ENCODE peak calls at places on chromosomes 16 and 17, in eight cellular contexts. D is stimulated activated CD8-positive, alpha-beta memory T cell treated with anti-CD3 and anti-CD28 coated beads, Interleukin-4, amount 100 ng/mL, for 4 hours; A is islet precursor cell; K is GM13976; Q is AG04450; N is stimulated activated CD4-positive, alpha-beta T cell treated with anti-CD3 and anti-CD28 coated beads, Interleukin-4, amount 100 ng/mL, for 4 hours; B is Right ventricle myocardium inferior; G is iris pigment epithelial cell. R is an unnamed sample.

GRCh38 chr16:85781685-85782370 is 17.5 kb downstream of the EMC8 start:
- DNase-seq in A (no peak), Q (no peak), B (peak; percentile 74), N (no peak), D (no peak), G (peak; percentile 31), K (no peak), R (no peak)

GRCh38 chr16:10256855-10257641 is 74.8 kb upstream of the GRIN2A start:
- DNase-seq in A (peak; percentile 60), B (no peak), K (peak; percentile 82), N (peak; percentile 5), D (peak; percentile 24), G (peak; percentile 18), Q (no peak), R (no peak)

GRCh38 chr17:62626719-62627218 is 701 bp upstream of the MRC2 start:
- DNase-seq in D (no peak), Q (peak; percentile 61), B (no peak), A (no peak), G (peak; percentile 90), K (no peak), N (no peak), R (no peak)

GRCh38 chr17:58165981-58166380 is 801 bp upstream of the OR4D2 start:
- DNase-seq in Q (no peak), G (no peak), B (no peak), K (no peak), N (no peak), A (peak; percentile 36), D (no peak), R (no peak)

GRCh38 chr17:56203430-56203829 is 50.2 kb downstream of the ANKFN1 start:
- DNase-seq in B (no peak), D (no peak), A (no peak), N (no peak), K (no peak), Q (no peak), G (no peak), R (no peak)

GRCh38 chr17:7988750-7989178 is 13.7 kb upstream of the GUCY2D start:
- DNase-seq in A (peak; percentile 57), B (no peak), G (peak; percentile 81), Q (peak; percentile 67), K (peak; percentile 79), N (peak; percentile 18), D (peak; percentile 15), R (peak; percentile 41)

GRCh38 chr17:4175921-4176802 is 33.2 kb downstream of the CYB5D2 start:
- DNase-seq in N (peak; percentile 38), K (peak; percentile 56), A (peak; percentile 92), Q (no peak), G (peak; percentile 78), B (no peak), D (no peak), R (no peak)

GRCh38 chr17:68327823-68328557 is 36.7 kb downstream of the ARSG start:
- DNase-seq in D (no peak), A (no peak), N (no peak), B (no peak), G (no peak), K (no peak), Q (no peak), R (no peak)

GRCh38 chr16:17416461-17417221 is 54.1 kb downstream of the XYLT1 start:
- DNase-seq in B (peak; percentile 68), K (peak; percentile 88), Q (no peak), D (no peak), G (no peak), N (peak; percentile 41), A (peak; percentile 74), R (no peak)

GRCh38 chr16:72967941-72968340 is 80.0 kb downstream of the ZFHX3 start:
- DNase-seq in Q (no peak), D (no peak), N (no peak), A (no peak), G (no peak), K (no peak), B (no peak), R (no peak)

GRCh38 chr16:63578791-63579190 is 1542.6 kb upstream of the CDH8 start:
- DNase-seq in G (no peak), B (no peak), N (no peak), Q (no peak), A (no peak), K (no peak), D (no peak), R (peak; percentile 8)

GRCh38 chr17:42657824-42658588 is 1.1 kb upstream of the TUBG2 start:
- DNase-seq in D (no peak), Q (no peak), B (no peak), N (no peak), A (no peak), K (no peak), G (no peak), R (no peak)

GRCh38 chr17:75920045-75920560 is 15.4 kb upstream of the MRPL38 start:
- DNase-seq in K (no peak), A (no peak), Q (no peak), G (no peak), D (no peak), N (no peak), B (no peak), R (no peak)

GRCh38 chr17:50026901-50027638 is 28.8 kb upstream of the ITGA3 start:
- DNase-seq in D (peak; percentile 62), G (peak; percentile 79), A (peak; percentile 94), B (peak; percentile 88), Q (no peak), K (peak; percentile 90), N (peak; percentile 60), R (peak; percentile 45)

GRCh38 chr16:66427871-66428681 is 981 bp downstream of the BEAN1 start:
- DNase-seq in A (peak; percentile 71), K (no peak), Q (no peak), N (no peak), G (no peak), B (no peak), D (no peak), R (no peak)

GRCh38 chr17:80122926-80123505 is 21.6 kb downstream of the GAA start:
- DNase-seq in G (no peak), Q (no peak), D (no peak), A (no peak), K (no peak), N (no peak), B (peak; percentile 45), R (no peak)

GRCh38 chr17:58338907-58339774 is 10.5 kb upstream of the TSPOAP1 start:
- DNase-seq in K (peak; percentile 70), Q (peak; percentile 59), G (peak; percentile 63), D (no peak), A (peak; percentile 98), N (peak; percentile 39), B (peak; percentile 78), R (no peak)

GRCh38 chr17:45009676-45010467 is 41.6 kb downstream of the DCAKD start:
- DNase-seq in D (no peak), G (no peak), A (no peak), Q (no peak), K (no peak), N (no peak), B (no peak), R (no peak)